ENCODE peak calls at places on chromosomes 3 and 15, in nine cellular contexts. C is neural crest cell; Y is GM12865; G is A549; X is CD8-positive, alpha-beta T cell; W is lower lobe of right lung; H is AG04450; U is ovary; L is K562. Q is an unnamed sample.

GRCh38 chr15:54046093-54046492 is 67.9 kb downstream of the UNC13C start:
- DNase-seq in C (no peak), Y (no peak), G (no peak), X (no peak), W (no peak), H (no peak), U (no peak), L (no peak), Q (no peak)

GRCh38 chr15:71044006-71044405 is 71.3 kb upstream of the THSD4 start:
- DNase-seq in C (no peak), Y (no peak), G (no peak), X (no peak), W (no peak), H (no peak), U (no peak), L (no peak), Q (no peak)

GRCh38 chr15:50767332-50767861 is 1.9 kb upstream of the SPPL2A start:
- DNase-seq in C (no peak), Y (no peak), G (peak; percentile 24), X (peak; percentile 23), W (no peak), H (no peak), U (no peak), L (no peak), Q (no peak)

GRCh38 chr3:53809764-53810400 is 36.3 kb downstream of the CHDH start:
- DNase-seq in C (no peak), Y (no peak), G (no peak), X (no peak), W (no peak), H (no peak), U (no peak), L (no peak), Q (no peak)

GRCh38 chr15:84944861-84945260 is 36.8 kb upstream of the PDE8A start:
- DNase-seq in C (no peak), Y (no peak), G (no peak), X (no peak), W (no peak), H (no peak), U (no peak), L (no peak), Q (no peak)

GRCh38 chr15:44215594-44215993 is 20.5 kb upstream of the FRMD5 start:
- DNase-seq in C (no peak), Y (peak; percentile 6), G (peak; percentile 49), X (no peak), W (no peak), H (peak; percentile 45), U (no peak), L (no peak), Q (peak; percentile 32)

GRCh38 chr15:98781838-98782237 is 133.5 kb downstream of the IGF1R start:
- DNase-seq in C (no peak), Y (no peak), G (no peak), X (no peak), W (no peak), H (no peak), U (no peak), L (no peak), Q (no peak)

GRCh38 chr3:146590521-146590920 is 14.6 kb downstream of the PLSCR5 start:
- DNase-seq in C (no peak), Y (no peak), G (no peak), X (no peak), W (no peak), H (no peak), U (no peak), L (no peak), Q (no peak)

GRCh38 chr3:166837535-166837934 is 542.6 kb downstream of the ZBBX start:
- DNase-seq in C (peak; percentile 3), Y (peak; percentile 18), G (peak; percentile 6), X (no peak), W (no peak), H (no peak), U (no peak), L (no peak), Q (peak; percentile 19)

GRCh38 chr3:162390891-162391290 is 894.3 kb downstream of the OTOL1 start:
- DNase-seq in C (no peak), Y (no peak), G (peak; percentile 53), X (no peak), W (no peak), H (peak; percentile 16), U (no peak), L (no peak), Q (no peak)

GRCh38 chr3:64248247-64248646 is 23.0 kb upstream of the PRICKLE2 start:
- DNase-seq in C (no peak), Y (no peak), G (no peak), X (no peak), W (no peak), H (no peak), U (no peak), L (no peak), Q (no peak)

GRCh38 chr15:71089801-71090200 is 25.5 kb upstream of the THSD4 start:
- DNase-seq in C (no peak), Y (no peak), G (no peak), X (no peak), W (no peak), H (no peak), U (no peak), L (no peak), Q (no peak)

GRCh38 chr3:76024640-76025039 is 239.3 kb upstream of the ZNF717 start:
- DNase-seq in C (no peak), Y (peak; percentile 26), G (peak; percentile 5), X (no peak), W (no peak), H (no peak), U (no peak), L (no peak), Q (no peak)

DNA sequence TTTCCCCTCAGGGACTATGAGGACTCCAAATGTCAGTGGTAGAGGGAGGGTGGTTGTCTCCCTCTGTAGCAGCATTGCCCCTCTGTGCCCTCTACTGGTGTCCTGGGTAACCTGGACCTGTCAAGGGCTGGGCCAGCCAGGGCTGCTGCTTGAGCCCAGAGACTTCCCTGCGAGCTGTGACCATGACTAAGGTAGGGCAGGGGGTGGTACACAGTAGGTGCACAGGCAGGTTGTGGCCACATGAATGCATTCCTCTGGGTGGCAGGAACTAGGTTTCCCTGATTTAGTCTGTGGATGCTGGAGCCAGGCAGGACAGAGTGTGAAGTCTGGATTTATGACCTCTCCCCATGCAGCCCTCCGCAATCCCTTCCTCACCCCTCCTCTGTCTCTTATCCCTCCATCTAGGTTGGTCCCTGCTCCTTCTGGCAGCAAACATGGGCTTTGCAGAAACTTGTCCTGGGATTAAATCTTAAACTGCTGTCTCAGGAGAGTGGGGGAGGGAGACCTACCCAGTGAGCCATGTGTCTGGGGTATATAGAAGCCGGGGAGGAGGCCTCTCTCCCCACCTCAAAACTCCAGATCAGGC is 8.7 kb upstream of the SEMA3F start:
- DNase-seq in C (no peak), Y (no peak), G (no peak), X (no peak), W (no peak), H (no peak), U (no peak), L (no peak), Q (no peak)
- TF ChIP-seq CTCF in C (no peak), Y (no peak), G (no peak), X (no peak), W (no peak), H (no peak), U (no peak), L (no peak), Q (no peak)

GRCh38 chr3:195773956-195774537 is 37.7 kb downstream of the MUC4 start:
- DNase-seq in C (no peak), Y (no peak), G (no peak), X (no peak), W (no peak), H (no peak), U (no peak), L (no peak), Q (no peak)

GRCh38 chr3:195771651-195772300 is 40.0 kb downstream of the MUC4 start:
- DNase-seq in C (no peak), Y (no peak), G (no peak), X (no peak), W (no peak), H (no peak), U (no peak), L (no peak), Q (no peak)

GRCh38 chr3:195770081-195770840 is 41.5 kb downstream of the MUC4 start:
- DNase-seq in C (no peak), Y (peak; percentile 17), G (no peak), X (no peak), W (no peak), H (no peak), U (no peak), L (no peak), Q (no peak)

GRCh38 chr3:195777975-195778374 is 33.8 kb downstream of the MUC4 start:
- DNase-seq in C (no peak), Y (no peak), G (no peak), X (no peak), W (no peak), H (no peak), U (no peak), L (no peak), Q (no peak)

DNA sequence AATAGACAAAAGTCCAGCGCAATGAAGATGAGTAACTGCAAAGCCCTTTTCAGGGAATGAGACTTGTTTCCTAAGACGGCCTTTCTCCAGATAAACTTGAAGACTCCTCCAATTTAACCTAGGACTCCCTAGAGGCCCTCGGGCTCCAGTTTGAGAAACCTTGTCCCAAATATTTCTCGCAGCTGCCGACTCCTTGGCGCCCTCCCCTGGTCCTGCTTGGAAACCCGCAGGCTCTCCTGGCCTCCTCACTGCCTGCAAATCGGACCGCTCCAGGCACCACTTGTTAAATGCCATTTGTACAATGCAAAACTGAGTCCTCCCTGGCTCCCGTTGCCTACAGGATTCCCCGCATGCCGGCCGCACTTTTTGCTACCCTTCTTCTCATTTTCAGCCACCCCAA is 36.8 kb downstream of the MUC4 start:
- DNase-seq in C (peak; percentile 53), Y (no peak), G (peak; percentile 58), X (no peak), W (peak; percentile 71), H (no peak), U (peak; percentile 66), L (peak; percentile 71), Q (peak; percentile 57)
- TF ChIP-seq CTCF in C (peak; percentile 54), Y (peak; percentile 29), G (peak; percentile 50), X (no peak), W (peak; percentile 50), H (peak; percentile 46), U (peak; percentile 41), L (peak; percentile 87), Q (peak; percentile 50)

GRCh38 chr3:96213393-96213792 is 601.0 kb upstream of the EPHA6 start:
- DNase-seq in C (no peak), Y (no peak), G (no peak), X (no peak), W (no peak), H (no peak), U (no peak), L (no peak), Q (no peak)
- TF ChIP-seq CTCF in C (no peak), Y (no peak), G (no peak), X (no peak), W (no peak), H (no peak), U (no peak), L (no peak), Q (no peak)

DNA sequence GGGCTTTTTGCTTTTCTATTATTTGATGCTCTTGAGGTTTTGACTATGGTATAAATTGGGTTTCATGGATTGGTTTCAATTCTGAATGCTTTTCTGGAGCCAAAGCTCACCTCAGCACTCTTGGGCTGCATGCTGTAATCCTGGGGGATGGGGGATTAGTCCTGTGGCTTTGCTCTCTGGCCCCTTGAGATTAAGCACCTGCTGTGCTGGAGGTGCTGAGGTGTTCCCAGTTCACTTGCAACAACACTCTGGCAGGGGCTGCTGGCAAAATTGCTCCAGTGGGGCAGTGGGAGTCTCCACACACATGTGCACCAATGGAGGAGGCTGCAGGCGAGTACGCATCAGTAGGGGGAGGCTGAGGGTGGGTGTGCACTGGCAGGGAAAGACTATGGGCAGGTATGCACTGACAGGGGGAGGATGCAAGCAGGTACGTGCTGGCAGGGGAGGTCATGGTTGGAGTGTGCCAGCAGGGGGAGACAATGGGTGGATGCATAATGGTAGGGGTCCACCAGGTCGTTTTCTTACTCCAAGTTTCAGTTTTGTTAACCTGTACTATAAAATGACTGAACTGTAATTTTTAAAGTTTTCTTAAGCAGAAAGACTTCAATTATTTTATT is 489.2 kb downstream of the FGF12 start:
- DNase-seq in C (no peak), Y (peak; percentile 1), G (no peak), X (no peak), W (no peak), H (no peak), U (no peak), L (no peak), Q (peak; percentile 20)
- TF ChIP-seq CTCF in C (peak; percentile 27), Y (peak; percentile 34), G (no peak), X (no peak), W (no peak), H (no peak), U (no peak), L (no peak), Q (peak; percentile 54)

Q was measured in Calu3.